ENCODE peak calls at places on chromosomes 3 and 15, in nine cellular contexts. R is epithelial cell of esophagus; P is MCF 10A; W is skeletal muscle cell; C is C1 segment of cervical spinal cord; Z is HFF-Myc; D is activated T-helper 1 cell treated with anti-CD3 and anti-CD28 coated beads, Interleukin-2, amount 50 U/mL, for 16 hours; H is testis; T is NCI-H1092. M is an unnamed sample.

GRCh38 chr15:66747223-66747622 is 45.2 kb downstream of the SMAD6 start:
- DNase-seq in R (no peak), P (no peak), W (no peak), C (no peak), Z (no peak), D (no peak), H (no peak), T (no peak), M (no peak)

GRCh38 chr3:158247288-158247687 is 137.4 kb downstream of the RSRC1 start:
- DNase-seq in R (no peak), P (no peak), W (no peak), C (no peak), Z (no peak), D (no peak), H (no peak), T (no peak), M (no peak)

GRCh38 chr15:71091601-71092000 is 23.7 kb upstream of the THSD4 start:
- DNase-seq in R (no peak), P (no peak), W (no peak), C (no peak), Z (no peak), D (no peak), H (no peak), T (no peak), M (no peak)

GRCh38 chr15:75925440-75925839 is 21.8 kb downstream of the FBXO22 start:
- DNase-seq in R (no peak), P (no peak), W (no peak), C (no peak), Z (no peak), D (no peak), H (no peak), T (no peak), M (no peak)

GRCh38 chr3:106628407-106628806 is 748.8 kb upstream of the CCDC54 start:
- DNase-seq in R (peak), P (peak), W (peak), C (no peak), Z (peak), D (no peak), H (no peak), T (no peak), M (no peak)

GRCh38 chr15:89383635-89384604 is 49.3 kb upstream of the POLG start:
- DNase-seq in R (peak), P (peak), W (peak), C (peak), Z (peak), D (no peak), H (peak), T (peak), M (no peak)

GRCh38 chr3:134354612-134355275 is 19.5 kb downstream of the AMOTL2 start:
- DNase-seq in R (no peak), P (no peak), W (no peak), C (no peak), Z (no peak), D (no peak), H (no peak), T (no peak), M (no peak)

GRCh38 chr3:10371167-10371566 is 50.3 kb upstream of the SEC13 start:
- DNase-seq in R (peak), P (peak), W (no peak), C (no peak), Z (no peak), D (no peak), H (no peak), T (no peak), M (no peak)

GRCh38 chr15:92074646-92075045 is 221.1 kb downstream of the SLCO3A1 start:
- DNase-seq in R (peak), P (peak), W (peak), C (no peak), Z (no peak), D (no peak), H (no peak), T (no peak), M (no peak)

GRCh38 chr3:86867990-86868389 is 123.0 kb downstream of the VGLL3 start:
- DNase-seq in R (no peak), P (no peak), W (peak), C (no peak), Z (no peak), D (no peak), H (peak), T (no peak), M (no peak)

GRCh38 chr3:50272911-50273688 is 4.2 kb downstream of the SEMA3B start:
- DNase-seq in R (peak), P (peak), W (no peak), C (peak), Z (peak), D (peak), H (peak), T (peak), M (peak)

GRCh38 chr15:60526127-60526616 is 47.2 kb upstream of the ICE2 start:
- DNase-seq in R (peak), P (peak), W (peak), C (no peak), Z (no peak), D (no peak), H (no peak), T (no peak), M (no peak)

GRCh38 chr15:63556246-63556645 is 40.9 kb upstream of the FBXL22 start:
- DNase-seq in R (no peak), P (no peak), W (no peak), C (no peak), Z (no peak), D (no peak), H (no peak), T (no peak), M (no peak)

GRCh38 chr3:25064681-25065080 is 363.4 kb upstream of the RARB start:
- DNase-seq in R (no peak), P (no peak), W (no peak), C (no peak), Z (no peak), D (no peak), H (no peak), T (no peak), M (no peak)

GRCh38 chr3:163018067-163018466 is 1521.5 kb downstream of the OTOL1 start:
- DNase-seq in R (no peak), P (no peak), W (no peak), C (no peak), Z (no peak), D (no peak), H (no peak), T (no peak), M (no peak)

GRCh38 chr3:133474251-133474801 is 74.5 kb downstream of the BFSP2 start:
- DNase-seq in R (no peak), P (no peak), W (peak), C (no peak), Z (peak), D (no peak), H (peak), T (no peak), M (no peak)

GRCh38 chr15:50135123-50135541 is 16.1 kb upstream of the ATP8B4 start:
- DNase-seq in R (no peak), P (no peak), W (no peak), C (no peak), Z (no peak), D (no peak), H (no peak), T (no peak), M (peak)

GRCh38 chr3:117019082-117019713 is 309.6 kb downstream of the TUSC7 start:
- DNase-seq in R (peak), P (peak), W (peak), C (peak), Z (peak), D (no peak), H (peak), T (peak), M (peak)

GRCh38 chr3:17643691-17644090 is 98.7 kb downstream of the TBC1D5 start:
- DNase-seq in R (no peak), P (no peak), W (peak), C (no peak), Z (no peak), D (no peak), H (no peak), T (no peak), M (no peak)

GRCh38 chr3:24110051-24110450 is 165.0 kb downstream of the NR1D2 start:
- DNase-seq in R (peak), P (no peak), W (no peak), C (no peak), Z (no peak), D (no peak), H (no peak), T (no peak), M (no peak)

GRCh38 chr3:181709537-181710279 is 2.0 kb upstream of the SOX2 start:
- DNase-seq in R (peak), P (peak), W (no peak), C (no peak), Z (peak), D (no peak), H (peak), T (peak), M (peak)

GRCh38 chr3:114128826-114129225 is 50.0 kb downstream of the DRD3 start:
- DNase-seq in R (peak), P (peak), W (no peak), C (no peak), Z (no peak), D (no peak), H (no peak), T (no peak), M (no peak)

GRCh38 chr15:34327906-34328305 is 9.7 kb downstream of the SLC12A6 start:
- DNase-seq in R (no peak), P (no peak), W (no peak), C (no peak), Z (no peak), D (no peak), H (no peak), T (no peak), M (no peak)

GRCh38 chr3:192215-192929 is 4.2 kb upstream of the CHL1 start:
- DNase-seq in R (no peak), P (no peak), W (no peak), C (no peak), Z (no peak), D (no peak), H (peak), T (no peak), M (no peak)

GRCh38 chr15:57873564-57874209 is 167.2 kb downstream of the POLR2M start:
- DNase-seq in R (peak), P (no peak), W (peak), C (no peak), Z (no peak), D (no peak), H (no peak), T (no peak), M (no peak)

GRCh38 chr3:101484805-101485620 is 28.0 kb downstream of the SENP7 start:
- DNase-seq in R (peak), P (peak), W (no peak), C (no peak), Z (peak), D (no peak), H (no peak), T (no peak), M (peak)

GRCh38 chr3:141412087-141412935 is 44.0 kb downstream of the ZBTB38 start:
- DNase-seq in R (peak), P (peak), W (peak), C (peak), Z (no peak), D (no peak), H (peak), T (peak), M (no peak)

GRCh38 chr3:170815340-170815739 is 54.7 kb downstream of the RPL22L1 start:
- DNase-seq in R (peak), P (peak), W (no peak), C (no peak), Z (no peak), D (no peak), H (no peak), T (peak), M (no peak)